ENCODE peak calls at places on chromosomes 4 and X, in five cellular contexts. One of them, this sample, is unnamed.

GRCh38 chrX:154019061-154019621 is 561 bp downstream of the IRAK1 start:
- DNase-seq in endothelial cell: no peak
- DNase-seq in left cardiac atrium: no peak
- DNase-seq in Caco-2: no peak
- DNase-seq in fibroblast of gingiva: no peak
- DNase-seq in this sample: no peak

GRCh38 chr4:10492486-10492885 is 35.3 kb upstream of the ZNF518B start:
- DNase-seq in left cardiac atrium: no peak
- DNase-seq in fibroblast of gingiva: no peak
- DNase-seq in Caco-2: no peak
- DNase-seq in endothelial cell: no peak
- DNase-seq in this sample: no peak

GRCh38 chr4:69617083-69617694 is 22.3 kb downstream of the UGT2A2 start:
- DNase-seq in endothelial cell: peak
- DNase-seq in left cardiac atrium: no peak
- DNase-seq in fibroblast of gingiva: no peak
- DNase-seq in Caco-2: peak
- DNase-seq in this sample: no peak

GRCh38 chr4:6032249-6033244 is 14.3 kb upstream of the C4orf50 start:
- DNase-seq in fibroblast of gingiva: no peak
- DNase-seq in left cardiac atrium: no peak
- DNase-seq in endothelial cell: no peak
- DNase-seq in Caco-2: no peak
- DNase-seq in this sample: peak

GRCh38 chr4:157389751-157390150 is 169.2 kb downstream of the GRIA2 start:
- DNase-seq in fibroblast of gingiva: no peak
- DNase-seq in left cardiac atrium: no peak
- DNase-seq in endothelial cell: no peak
- DNase-seq in Caco-2: no peak
- DNase-seq in this sample: no peak

GRCh38 chr4:144592264-144592663 is 53.7 kb upstream of the HHIP start:
- DNase-seq in fibroblast of gingiva: no peak
- DNase-seq in left cardiac atrium: no peak
- DNase-seq in Caco-2: no peak
- DNase-seq in endothelial cell: no peak
- DNase-seq in this sample: no peak

GRCh38 chr4:153259679-153260078 is 55.4 kb downstream of the TRIM2 start:
- DNase-seq in fibroblast of gingiva: peak
- DNase-seq in endothelial cell: no peak
- DNase-seq in left cardiac atrium: no peak
- DNase-seq in Caco-2: no peak
- DNase-seq in this sample: no peak

GRCh38 chr4:40562681-40563080 is 67.0 kb downstream of the RBM47 start:
- DNase-seq in endothelial cell: no peak
- DNase-seq in Caco-2: no peak
- DNase-seq in left cardiac atrium: no peak
- DNase-seq in fibroblast of gingiva: no peak
- DNase-seq in this sample: peak

GRCh38 chrX:135416546-135416945 is 5.2 kb upstream of the SMIM10L2A start:
- DNase-seq in Caco-2: peak
- DNase-seq in left cardiac atrium: no peak
- DNase-seq in fibroblast of gingiva: no peak
- DNase-seq in endothelial cell: no peak
- DNase-seq in this sample: no peak

GRCh38 chr4:152348670-152349069 is 187.2 kb downstream of the FBXW7 start:
- DNase-seq in endothelial cell: no peak
- DNase-seq in left cardiac atrium: no peak
- DNase-seq in Caco-2: no peak
- DNase-seq in fibroblast of gingiva: no peak
- DNase-seq in this sample: no peak

GRCh38 chr4:185204238-185204910 is 574 bp upstream of the CFAP97 start:
- DNase-seq in left cardiac atrium: no peak
- DNase-seq in Caco-2: no peak
- DNase-seq in endothelial cell: no peak
- DNase-seq in fibroblast of gingiva: no peak
- DNase-seq in this sample: no peak

GRCh38 chr4:145041378-145041777 is 56.6 kb downstream of the ANAPC10 start:
- DNase-seq in Caco-2: no peak
- DNase-seq in endothelial cell: no peak
- DNase-seq in left cardiac atrium: no peak
- DNase-seq in fibroblast of gingiva: no peak
- DNase-seq in this sample: no peak

GRCh38 chr4:8745036-8745827 is 126.4 kb downstream of the HMX1 start:
- DNase-seq in endothelial cell: no peak
- DNase-seq in left cardiac atrium: no peak
- DNase-seq in Caco-2: no peak
- DNase-seq in fibroblast of gingiva: no peak
- DNase-seq in this sample: no peak

GRCh38 chr4:40721730-40722171 is 28.0 kb upstream of the NSUN7 start:
- DNase-seq in endothelial cell: no peak
- DNase-seq in Caco-2: no peak
- DNase-seq in fibroblast of gingiva: no peak
- DNase-seq in left cardiac atrium: no peak
- DNase-seq in this sample: peak

GRCh38 chr4:26220704-26221103 is 100.1 kb upstream of the RBPJ start:
- DNase-seq in Caco-2: no peak
- DNase-seq in left cardiac atrium: no peak
- DNase-seq in fibroblast of gingiva: peak
- DNase-seq in endothelial cell: no peak
- DNase-seq in this sample: peak

GRCh38 chrX:40167240-40168182 is 69.8 kb upstream of the BCOR start:
- DNase-seq in fibroblast of gingiva: no peak
- DNase-seq in left cardiac atrium: no peak
- DNase-seq in endothelial cell: peak
- DNase-seq in Caco-2: no peak
- DNase-seq in this sample: no peak

GRCh38 chrX:16082470-16083085 is 40.8 kb upstream of the GRPR start:
- DNase-seq in Caco-2: no peak
- DNase-seq in endothelial cell: no peak
- DNase-seq in left cardiac atrium: no peak
- DNase-seq in fibroblast of gingiva: no peak
- DNase-seq in this sample: no peak

GRCh38 chrX:2690856-2691542 is at the start of gene CD99:
- DNase-seq in endothelial cell: peak
- DNase-seq in left cardiac atrium: peak
- DNase-seq in Caco-2: peak
- DNase-seq in fibroblast of gingiva: peak
- DNase-seq in this sample: peak

GRCh38 chr4:168408620-168409019 is 71.7 kb downstream of the DDX60L start:
- DNase-seq in fibroblast of gingiva: peak
- DNase-seq in endothelial cell: no peak
- DNase-seq in Caco-2: no peak
- DNase-seq in left cardiac atrium: peak
- DNase-seq in this sample: no peak

GRCh38 chr4:122798101-122798500 is 28.5 kb upstream of the FGF2 start:
- DNase-seq in endothelial cell: no peak
- DNase-seq in fibroblast of gingiva: peak
- DNase-seq in Caco-2: peak
- DNase-seq in left cardiac atrium: peak
- DNase-seq in this sample: no peak

GRCh38 chrX:125826774-125827451 is 339.2 kb downstream of the DCAF12L2 start:
- DNase-seq in fibroblast of gingiva: no peak
- DNase-seq in left cardiac atrium: no peak
- DNase-seq in endothelial cell: no peak
- DNase-seq in Caco-2: no peak
- DNase-seq in this sample: no peak

GRCh38 chrX:109966246-109966645 is 36.7 kb upstream of the TMEM164 start:
- DNase-seq in endothelial cell: no peak
- DNase-seq in Caco-2: no peak
- DNase-seq in left cardiac atrium: no peak
- DNase-seq in fibroblast of gingiva: peak
- DNase-seq in this sample: no peak

GRCh38 chr4:184392748-184393334 is 81.5 kb downstream of the IRF2 start:
- DNase-seq in endothelial cell: no peak
- DNase-seq in Caco-2: no peak
- DNase-seq in left cardiac atrium: no peak
- DNase-seq in fibroblast of gingiva: peak
- DNase-seq in this sample: no peak

GRCh38 chr4:149719357-149719756 is 96.3 kb downstream of the IQCM start:
- DNase-seq in Caco-2: no peak
- DNase-seq in fibroblast of gingiva: no peak
- DNase-seq in endothelial cell: no peak
- DNase-seq in left cardiac atrium: no peak
- DNase-seq in this sample: no peak

GRCh38 chrX:20421697-20422096 is 155.0 kb upstream of the RPS6KA3 start:
- DNase-seq in left cardiac atrium: no peak
- DNase-seq in endothelial cell: no peak
- DNase-seq in fibroblast of gingiva: no peak
- DNase-seq in Caco-2: no peak
- DNase-seq in this sample: no peak

GRCh38 chrX:149040873-149041535 is 464.1 kb downstream of the IDS start:
- DNase-seq in endothelial cell: no peak
- DNase-seq in left cardiac atrium: no peak
- DNase-seq in fibroblast of gingiva: peak
- DNase-seq in Caco-2: no peak
- DNase-seq in this sample: no peak

GRCh38 chrX:154526901-154527675 is 11.1 kb upstream of the FAM3A start:
- DNase-seq in Caco-2: peak
- DNase-seq in fibroblast of gingiva: peak
- DNase-seq in endothelial cell: peak
- DNase-seq in left cardiac atrium: peak
- DNase-seq in this sample: peak

GRCh38 chr4:153166971-153167501 is 37.2 kb upstream of the TRIM2 start:
- DNase-seq in Caco-2: no peak
- DNase-seq in left cardiac atrium: no peak
- DNase-seq in endothelial cell: no peak
- DNase-seq in fibroblast of gingiva: peak
- DNase-seq in this sample: no peak

GRCh38 chrX:150375243-150375642 is 12.1 kb downstream of the MAMLD1 start:
- DNase-seq in left cardiac atrium: no peak
- DNase-seq in endothelial cell: no peak
- DNase-seq in Caco-2: no peak
- DNase-seq in fibroblast of gingiva: no peak
- DNase-seq in this sample: no peak

GRCh38 chr4:1299301-1299860 is 9.7 kb downstream of the MAEA start:
- DNase-seq in Caco-2: no peak
- DNase-seq in endothelial cell: no peak
- DNase-seq in fibroblast of gingiva: no peak
- DNase-seq in left cardiac atrium: no peak
- DNase-seq in this sample: no peak

GRCh38 chr4:108540536-108540935 is 79.8 kb upstream of the RPL34 start:
- DNase-seq in endothelial cell: no peak
- DNase-seq in fibroblast of gingiva: no peak
- DNase-seq in Caco-2: no peak
- DNase-seq in left cardiac atrium: no peak
- DNase-seq in this sample: no peak

This sample was measured in PC-9.